ENCODE peak calls at places on chromosomes 1 and 21, in four cellular contexts. Y, A, C and S are unnamed samples.

GRCh38 chr1:53733975-53734649 is 4.9 kb downstream of the GLIS1 start:
- DNase-seq in C (no peak), A (no peak), Y (no peak), S (no peak)

GRCh38 chr1:220887202-220887867 is 8.1 kb downstream of the HLX start:
- DNase-seq in Y (no peak), C (peak), A (no peak), S (no peak)

GRCh38 chr1:80892452-80892995 is 908.2 kb upstream of the ADGRL2 start:
- DNase-seq in C (peak), A (peak), Y (no peak), S (no peak)

GRCh38 chr1:181251713-181252075 is 163.2 kb downstream of the IER5 start:
- DNase-seq in A (no peak), C (no peak), Y (no peak), S (no peak)

GRCh38 chr1:182955596-182956588 is 2.9 kb upstream of the SHCBP1L start:
- DNase-seq in A (peak), C (no peak), Y (peak), S (no peak)

GRCh38 chr1:156886583-156887302 is 6.8 kb upstream of the PEAR1 start:
- DNase-seq in Y (no peak), A (no peak), C (no peak), S (no peak)

GRCh38 chr21:46295996-46296752 is 10.0 kb downstream of the YBEY start:
- DNase-seq in A (peak), Y (no peak), C (no peak), S (peak)

GRCh38 chr1:247421074-247421473 is 5.1 kb downstream of the NLRP3 start:
- DNase-seq in C (no peak), A (no peak), Y (no peak), S (no peak)

GRCh38 chr1:39776886-39777683 is 5.9 kb upstream of the OXCT2 start:
- DNase-seq in Y (no peak), C (no peak), A (no peak), S (no peak)